ENCODE peak calls at places on chromosomes 2 and 18, in five cellular contexts. J is GM12878, H is SK-N-SH, M is K562, D is HepG2. T is an unnamed sample.

GRCh38 chr2:217338306-217338916 is 478.5 kb upstream of the TNP1 start:
- DNase-seq in J (no peak), H (peak; percentile 10), M (no peak), D (peak; percentile 58), T (no peak)

GRCh38 chr2:43458002-43458628 is 137.7 kb downstream of the THADA start:
- DNase-seq in J (no peak), H (no peak), M (no peak), D (no peak), T (no peak)

GRCh38 chr2:20650412-20650879 is 452 bp downstream of the HS1BP3 start:
- DNase-seq in J (no peak), H (peak; percentile 85), M (peak; percentile 35), D (no peak), T (peak; percentile 29)

GRCh38 chr18:38956068-38956467 is 1390.5 kb upstream of the CELF4 start:
- DNase-seq in J (no peak), H (no peak), M (no peak), D (no peak), T (no peak)

GRCh38 chr2:101111917-101112771 is 39.0 kb downstream of the TBC1D8 start:
- DNase-seq in J (no peak), H (peak; percentile 37), M (no peak), D (peak; percentile 52), T (no peak)

GRCh38 chr2:120684225-120684624 is 51.4 kb upstream of the GLI2 start:
- DNase-seq in J (no peak), H (no peak), M (no peak), D (no peak), T (no peak)

GRCh38 chr2:111972955-111973565 is 74.7 kb downstream of the MERTK start:
- DNase-seq in J (peak; percentile 3), H (no peak), M (no peak), D (no peak), T (no peak)

GRCh38 chr2:7860693-7861092 is 821.2 kb upstream of the ID2 start:
- DNase-seq in J (no peak), H (no peak), M (no peak), D (no peak), T (no peak)

GRCh38 chr2:45984896-45985488 is 312.2 kb upstream of the EPAS1 start:
- DNase-seq in J (no peak), H (no peak), M (no peak), D (no peak), T (no peak)

GRCh38 chr2:127953128-127953718 is 67.5 kb upstream of the AMMECR1L start:
- DNase-seq in J (no peak), H (no peak), M (no peak), D (no peak), T (no peak)

GRCh38 chr2:64562148-64562784 is 38.1 kb downstream of the AFTPH start:
- DNase-seq in J (no peak), H (peak; percentile 12), M (no peak), D (peak; percentile 26), T (no peak)

GRCh38 chr2:10405441-10405840 is 42.7 kb downstream of the ODC1 start:
- DNase-seq in J (no peak), H (peak; percentile 84), M (no peak), D (no peak), T (no peak)

GRCh38 chr2:66665124-66665984 is 230.4 kb downstream of the MEIS1 start:
- DNase-seq in J (no peak), H (no peak), M (no peak), D (no peak), T (no peak)

GRCh38 chr2:75607988-75608683 is 38.4 kb upstream of the MRPL19 start:
- DNase-seq in J (no peak), H (no peak), M (no peak), D (peak; percentile 49), T (no peak)

GRCh38 chr2:97348265-97348664 is 235.3 kb downstream of the ANKRD36 start:
- DNase-seq in J (no peak), H (no peak), M (no peak), D (no peak), T (no peak)

GRCh38 chr2:85994897-85995647 is 106.3 kb upstream of the ST3GAL5 start:
- DNase-seq in J (no peak), H (no peak), M (no peak), D (no peak), T (no peak)

GRCh38 chr18:52963481-52963880 is 623.5 kb downstream of the DCC start:
- DNase-seq in J (no peak), H (no peak), M (no peak), D (no peak), T (no peak)

GRCh38 chr18:8610442-8610801 is 1.2 kb downstream of the RAB12 start:
- DNase-seq in J (no peak), H (peak; percentile 36), M (no peak), D (no peak), T (no peak)

GRCh38 chr2:189819297-189819704 is 35.1 kb downstream of the PMS1 start:
- DNase-seq in J (no peak), H (no peak), M (no peak), D (no peak), T (no peak)

GRCh38 chr18:31977270-31977872 is 34.4 kb upstream of the TRAPPC8 start:
- DNase-seq in J (no peak), H (peak; percentile 57), M (peak; percentile 62), D (peak; percentile 68), T (peak; percentile 66)

GRCh38 chr2:124316875-124317605 is 292.0 kb downstream of the CNTNAP5 start:
- DNase-seq in J (no peak), H (peak; percentile 28), M (no peak), D (no peak), T (no peak)

GRCh38 chr18:75654928-75655745 is 227.6 kb upstream of the SMIM21 start:
- DNase-seq in J (no peak), H (no peak), M (no peak), D (no peak), T (no peak)

GRCh38 chr2:141341444-141341843 is 789.4 kb downstream of the LRP1B start:
- DNase-seq in J (no peak), H (no peak), M (no peak), D (no peak), T (no peak)

GRCh38 chr2:215401896-215402379 is 33.9 kb downstream of the FN1 start:
- DNase-seq in J (no peak), H (no peak), M (no peak), D (no peak), T (no peak)

GRCh38 chr2:20288941-20289340 is 61.7 kb downstream of the PUM2 start:
- DNase-seq in J (no peak), H (no peak), M (peak; percentile 37), D (no peak), T (no peak)

GRCh38 chr2:162524192-162524591 is 180.3 kb downstream of the GCA start:
- DNase-seq in J (no peak), H (no peak), M (no peak), D (peak; percentile 45), T (no peak)

GRCh38 chr2:48900321-48901014 is 144.9 kb upstream of the LHCGR start:
- DNase-seq in J (no peak), H (peak; percentile 64), M (no peak), D (no peak), T (no peak)

GRCh38 chr2:11574176-11575046 is 40.6 kb downstream of the GREB1 start:
- DNase-seq in J (no peak), H (no peak), M (no peak), D (no peak), T (no peak)

GRCh38 chr2:160652236-160652635 is 158.6 kb upstream of the RBMS1 start:
- DNase-seq in J (no peak), H (no peak), M (no peak), D (no peak), T (no peak)

GRCh38 chr2:85437488-85438290 is 19.2 kb downstream of the SH2D6 start:
- DNase-seq in J (no peak), H (peak; percentile 97), M (peak; percentile 86), D (no peak), T (peak; percentile 62)

GRCh38 chr2:100483892-100484291 is 13.6 kb downstream of the NMS start:
- DNase-seq in J (no peak), H (no peak), M (no peak), D (no peak), T (no peak)

GRCh38 chr2:45922577-45922988 is 271.1 kb downstream of the PRKCE start:
- DNase-seq in J (no peak), H (peak; percentile 89), M (no peak), D (no peak), T (no peak)

GRCh38 chr2:45675130-45675812 is 23.8 kb downstream of the PRKCE start:
- DNase-seq in J (no peak), H (peak; percentile 67), M (no peak), D (no peak), T (no peak)

GRCh38 chr18:48539406-48540328 is 836 bp downstream of the CTIF start:
- DNase-seq in J (no peak), H (peak; percentile 71), M (peak; percentile 30), D (no peak), T (peak; percentile 17)

GRCh38 chr2:219026946-219027345 is 14.4 kb downstream of the CFAP65 start:
- DNase-seq in J (no peak), H (no peak), M (no peak), D (no peak), T (no peak)
- TF ChIP-seq FOXM1 in J (no peak), H (no peak), M (no peak), D (no peak), T (no peak)

DNA sequence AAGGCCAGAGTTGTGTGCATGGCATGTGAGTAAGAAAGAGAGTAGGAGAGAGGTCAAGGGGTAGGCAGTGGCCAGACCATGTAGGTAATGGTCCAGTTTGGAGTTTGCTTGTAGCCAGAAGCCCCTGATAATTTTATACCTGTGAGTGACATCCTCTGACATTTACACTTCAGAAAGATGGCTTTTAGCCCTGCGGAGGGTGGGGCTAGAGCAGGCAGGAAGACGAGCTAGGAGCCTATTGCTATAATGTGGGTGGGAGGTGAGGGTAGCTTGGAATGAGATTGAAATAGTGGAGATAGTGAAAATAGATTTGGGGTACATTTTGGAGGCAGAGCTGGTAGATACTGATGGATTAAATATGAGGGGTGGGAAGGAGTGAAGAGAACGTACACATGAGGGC is 48.8 kb upstream of the MGAT5 start:
- DNase-seq in J (no peak), H (no peak), M (no peak), D (no peak), T (no peak)
- TF ChIP-seq FOXM1 in J (no peak), H (no peak), M (no peak), D (no peak), T (no peak)

GRCh38 chr2:37617119-37617892 is 54.1 kb downstream of the CDC42EP3 start:
- DNase-seq in J (no peak), H (no peak), M (no peak), D (no peak), T (no peak)
- TF ChIP-seq FOXM1 in J (no peak), H (no peak), M (no peak), D (no peak), T (no peak)

DNA sequence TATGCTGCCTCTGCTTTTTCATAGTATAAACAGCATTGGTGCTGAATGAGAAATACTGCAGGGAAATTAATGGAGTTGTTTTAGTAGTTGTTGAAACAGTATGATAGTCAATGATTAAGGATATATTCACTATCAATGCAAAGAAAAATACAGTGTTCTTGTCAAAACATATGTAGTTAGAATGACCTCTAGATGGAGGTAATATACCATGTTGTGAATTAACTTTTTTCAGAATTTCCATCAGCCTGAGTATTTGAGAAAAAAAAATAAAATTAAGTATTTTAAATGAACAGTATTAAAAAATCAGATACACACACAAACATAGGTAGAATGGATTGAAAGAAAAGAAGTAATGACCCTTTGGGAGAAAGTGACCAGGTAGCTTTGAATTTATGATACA is 59.5 kb downstream of the RMDN2 start:
- DNase-seq in J (no peak), H (no peak), M (no peak), D (no peak), T (no peak)
- TF ChIP-seq FOXM1 in J (no peak), H (no peak), M (no peak), D (no peak), T (no peak)

GRCh38 chr18:36330435-36331049 is 33.0 kb downstream of the FHOD3 start:
- DNase-seq in J (no peak), H (no peak), M (no peak), D (no peak), T (no peak)
- TF ChIP-seq FOXM1 in J (no peak), H (no peak), M (no peak), D (no peak), T (no peak)